ENCODE peak calls at places on chromosomes 5 and 9, in six cellular contexts. Z, N, T, O, J and F are unnamed samples.

GRCh38 chr5:141051526-141051876 is 327 bp downstream of the PCDHB1 start:
- DNase-seq in O (no peak), J (no peak), Z (no peak), N (no peak), T (no peak), F (peak)

GRCh38 chr5:150263801-150264621 is 25.6 kb downstream of the CAMK2A start:
- DNase-seq in O (no peak), T (no peak), J (peak), Z (peak), N (no peak), F (no peak)

GRCh38 chr5:56358703-56359428 is 125.7 kb upstream of the ANKRD55 start:
- DNase-seq in T (peak), N (no peak), O (no peak), J (no peak), Z (peak), F (no peak)

GRCh38 chr5:159749146-159749545 is 167.1 kb upstream of the ADRA1B start:
- DNase-seq in N (no peak), O (no peak), J (no peak), T (no peak), Z (no peak), F (no peak)

GRCh38 chr5:58980890-58981289 is 398.0 kb downstream of the RAB3C start:
- DNase-seq in T (no peak), J (no peak), N (no peak), Z (no peak), O (no peak), F (no peak)

GRCh38 chr5:7844901-7845300 is 6.0 kb downstream of the CFAP90 start:
- DNase-seq in T (no peak), O (no peak), J (no peak), N (no peak), Z (no peak), F (no peak)

GRCh38 chr9:114902773-114903589 is 27.4 kb downstream of the TNFSF8 start:
- DNase-seq in J (no peak), Z (no peak), T (no peak), O (no peak), N (no peak), F (no peak)

GRCh38 chr9:36995927-36996471 is 38.1 kb downstream of the PAX5 start:
- DNase-seq in T (peak), J (peak), N (no peak), O (peak), Z (peak), F (peak)

GRCh38 chr9:3809724-3810123 is 283.9 kb upstream of the RFX3 start:
- DNase-seq in O (no peak), N (peak), Z (peak), J (no peak), T (no peak), F (no peak)

GRCh38 chr5:137506296-137506695 is 7.2 kb upstream of the SPOCK1 start:
- DNase-seq in N (no peak), Z (no peak), O (no peak), T (no peak), J (no peak), F (no peak)

GRCh38 chr5:141403387-141403786 is 809 bp downstream of the PCDHGA9 start:
- DNase-seq in N (no peak), Z (no peak), J (no peak), O (no peak), T (no peak), F (no peak)

GRCh38 chr5:176750144-176750543 is 60.2 kb upstream of the UNC5A start:
- DNase-seq in Z (no peak), T (no peak), N (no peak), O (no peak), J (no peak), F (no peak)

GRCh38 chr5:157057459-157058370 is 1.2 kb downstream of the HAVCR1 start:
- DNase-seq in J (no peak), Z (no peak), O (no peak), N (no peak), T (no peak), F (no peak)

GRCh38 chr9:115132648-115133047 is 14.7 kb upstream of the TNC start:
- DNase-seq in O (no peak), T (no peak), N (no peak), J (no peak), Z (no peak), F (no peak)

GRCh38 chr9:128007566-128008138 is 26.9 kb upstream of the EEIG1 start:
- DNase-seq in N (peak), O (no peak), Z (peak), J (peak), T (peak), F (no peak)

GRCh38 chr5:85268194-85268593 is 883.5 kb upstream of the EDIL3 start:
- DNase-seq in N (no peak), J (no peak), T (no peak), Z (no peak), O (no peak), F (no peak)

GRCh38 chr9:124209774-124210173 is 48.0 kb upstream of the NEK6 start:
- DNase-seq in T (no peak), Z (no peak), N (no peak), J (no peak), O (no peak), F (no peak)

GRCh38 chr9:36971935-36972488 is 62.1 kb downstream of the PAX5 start:
- DNase-seq in T (no peak), O (no peak), Z (no peak), N (no peak), J (no peak), F (no peak)

GRCh38 chr9:108272350-108272899 is 583.4 kb downstream of the ACTL7B start:
- DNase-seq in N (no peak), J (peak), O (no peak), T (peak), Z (peak), F (peak)

GRCh38 chr5:111783537-111783936 is 26.5 kb upstream of the NREP start:
- DNase-seq in T (no peak), N (no peak), O (no peak), Z (no peak), J (no peak), F (no peak)

GRCh38 chr9:96495341-96495740 is 45.4 kb downstream of the HABP4 start:
- DNase-seq in J (no peak), O (no peak), T (no peak), N (no peak), Z (no peak), F (no peak)

GRCh38 chr5:43702815-43703214 is 99.8 kb downstream of the NNT start:
- DNase-seq in N (no peak), Z (no peak), T (no peak), O (no peak), J (peak), F (no peak)

GRCh38 chr9:79684711-79685575 is 113.2 kb downstream of the TLE4 start:
- DNase-seq in O (no peak), J (no peak), T (no peak), N (no peak), Z (no peak), F (no peak)

GRCh38 chr9:79687131-79687447 is 115.3 kb downstream of the TLE4 start:
- DNase-seq in T (no peak), J (no peak), O (no peak), N (no peak), Z (no peak), F (no peak)

GRCh38 chr9:79686381-79687130 is 114.8 kb downstream of the TLE4 start:
- DNase-seq in O (no peak), N (no peak), J (no peak), T (no peak), Z (no peak), F (no peak)

GRCh38 chr9:79684059-79684458 is 112.3 kb downstream of the TLE4 start:
- DNase-seq in O (no peak), Z (no peak), N (no peak), J (no peak), T (no peak), F (no peak)

DNA sequence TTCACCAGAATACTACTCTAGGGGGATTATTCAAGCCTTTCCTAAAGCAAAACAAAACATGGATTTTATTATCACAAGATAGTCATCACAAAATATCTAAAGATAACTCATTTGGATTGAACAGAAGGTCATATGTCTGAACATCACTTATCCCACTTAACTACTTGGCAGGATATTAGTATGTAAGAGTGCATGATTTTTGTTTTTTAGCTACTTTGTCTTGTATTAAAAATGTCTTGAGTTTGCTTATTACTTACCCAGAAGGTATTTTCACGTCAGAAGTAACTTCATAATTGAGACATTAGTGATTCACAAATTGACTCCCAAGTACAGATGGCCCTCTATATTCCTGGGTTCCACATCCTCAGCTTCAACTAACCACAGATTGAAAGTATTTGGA is 113.8 kb downstream of the TLE4 start:
- DNase-seq in J (no peak), Z (no peak), O (no peak), N (no peak), T (no peak), F (no peak)
- TF ChIP-seq YY1 in J (no peak), Z (no peak), O (no peak), N (no peak), T (no peak), F (no peak)

GRCh38 chr5:72618699-72619098 is 111.5 kb upstream of the ZNF366 start:
- DNase-seq in T (no peak), O (no peak), J (no peak), N (no peak), Z (no peak), F (no peak)
- TF ChIP-seq ZNF274 in T (no peak), O (no peak), J (no peak), N (no peak), Z (no peak), F (no peak)

GRCh38 chr9:70480405-70480980 is 66.0 kb upstream of the KLF9 start:
- DNase-seq in N (no peak), Z (no peak), J (no peak), T (no peak), O (no peak), F (no peak)
- TF ChIP-seq YY1 in N (no peak), Z (no peak), J (no peak), T (no peak), O (no peak), F (no peak)

GRCh38 chr9:81759680-81760215 is 70.4 kb upstream of the TLE1 start:
- DNase-seq in T (peak), N (no peak), O (no peak), Z (peak), J (no peak), F (no peak)
- TF ChIP-seq ZNF274 in T (no peak), N (no peak), O (no peak), Z (no peak), J (no peak), F (no peak)

GRCh38 chr9:121995997-121996396 is 97.1 kb downstream of the TTLL11 start:
- DNase-seq in O (no peak), Z (no peak), N (no peak), J (no peak), T (no peak), F (no peak)

GRCh38 chr9:121991305-121991661 is 101.8 kb downstream of the TTLL11 start:
- DNase-seq in Z (no peak), N (no peak), O (no peak), T (no peak), J (no peak), F (no peak)

GRCh38 chr9:121989010-121989409 is 104.1 kb downstream of the TTLL11 start:
- DNase-seq in O (peak), J (peak), N (no peak), T (no peak), Z (no peak), F (peak)

GRCh38 chr9:121990600-121991304 is 102.4 kb downstream of the TTLL11 start:
- DNase-seq in T (peak), J (no peak), Z (no peak), N (no peak), O (no peak), F (no peak)

GRCh38 chr9:121992571-121993212 is 100.4 kb downstream of the TTLL11 start:
- DNase-seq in N (no peak), Z (peak), T (peak), O (peak), J (peak), F (peak)
- TF ChIP-seq YY1 in N (no peak), Z (no peak), T (no peak), O (no peak), J (no peak), F (no peak)

GRCh38 chr5:33340195-33340594 is 100.6 kb upstream of the TARS1 start:
- DNase-seq in Z (no peak), T (no peak), N (no peak), O (no peak), J (no peak), F (peak)
- TF ChIP-seq ZNF274 in Z (no peak), T (no peak), N (no peak), O (no peak), J (no peak), F (no peak)

DNA sequence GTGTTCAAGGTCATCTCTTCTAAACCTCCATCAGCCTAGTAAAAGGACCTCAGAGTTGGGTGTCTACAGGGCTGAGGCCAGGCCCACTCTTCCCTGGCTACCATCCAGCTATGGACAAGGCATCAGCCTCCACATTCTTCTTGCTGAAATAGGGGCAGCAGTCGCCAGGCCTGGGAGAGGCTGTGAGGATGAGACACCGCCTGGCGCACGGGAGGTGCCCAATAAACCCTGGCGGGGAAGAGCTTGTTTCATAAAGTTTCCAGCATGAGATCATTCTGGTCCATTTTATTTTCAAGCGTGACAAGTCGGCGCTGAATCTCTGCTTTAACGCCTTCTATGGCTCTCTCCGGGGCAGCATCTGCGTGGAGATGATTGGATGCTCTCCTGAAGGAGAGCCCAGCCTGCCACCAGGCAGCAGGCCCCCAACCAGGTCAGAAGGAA is 153.4 kb downstream of the OLFM1 start:
- DNase-seq in J (no peak), O (no peak), T (no peak), Z (no peak), N (no peak), F (no peak)
- TF ChIP-seq YY1 in J (no peak), O (no peak), T (no peak), Z (no peak), N (no peak), F (no peak)